ENCODE peak calls at places on chromosomes 3 and 15, in seven cellular contexts. One of them, this sample, is unnamed.

GRCh38 chr3:69143605-69144004 is 21.2 kb upstream of the LMOD3 start:
- DNase-seq in keratinocyte: peak; percentile 36
- DNase-seq in NB4: no peak
- DNase-seq in psoas muscle: no peak
- DNase-seq in brain microvascular endothelial cell: no peak
- DNase-seq in progenitor cell of endocrine pancreas: no peak
- DNase-seq in Peyer's patch: no peak
- DNase-seq in this sample: peak; percentile 75

GRCh38 chr15:81754078-81754477 is 291.7 kb downstream of the MEX3B start:
- DNase-seq in progenitor cell of endocrine pancreas: no peak
- DNase-seq in keratinocyte: no peak
- DNase-seq in brain microvascular endothelial cell: no peak
- DNase-seq in Peyer's patch: no peak
- DNase-seq in NB4: no peak
- DNase-seq in psoas muscle: no peak
- DNase-seq in this sample: no peak

GRCh38 chr15:48565560-48566482 is 79.7 kb downstream of the FBN1 start:
- DNase-seq in brain microvascular endothelial cell: peak; percentile 98
- DNase-seq in progenitor cell of endocrine pancreas: no peak
- DNase-seq in psoas muscle: no peak
- DNase-seq in NB4: no peak
- DNase-seq in Peyer's patch: no peak
- DNase-seq in keratinocyte: no peak
- DNase-seq in this sample: peak; percentile 26

GRCh38 chr3:141052570-141053069 is 1.5 kb downstream of the SPSB4 start:
- DNase-seq in psoas muscle: peak; percentile 75
- DNase-seq in brain microvascular endothelial cell: no peak
- DNase-seq in NB4: no peak
- DNase-seq in progenitor cell of endocrine pancreas: no peak
- DNase-seq in keratinocyte: no peak
- DNase-seq in Peyer's patch: no peak
- DNase-seq in this sample: no peak

GRCh38 chr3:52397676-52398399 is 47.1 kb downstream of the SEMA3G start:
- DNase-seq in progenitor cell of endocrine pancreas: no peak
- DNase-seq in Peyer's patch: no peak
- DNase-seq in NB4: no peak
- DNase-seq in brain microvascular endothelial cell: no peak
- DNase-seq in psoas muscle: peak; percentile 36
- DNase-seq in keratinocyte: no peak
- DNase-seq in this sample: no peak

GRCh38 chr3:73808862-73809509 is 184.2 kb upstream of the PDZRN3 start:
- DNase-seq in keratinocyte: peak; percentile 78
- DNase-seq in psoas muscle: no peak
- DNase-seq in Peyer's patch: no peak
- DNase-seq in NB4: no peak
- DNase-seq in progenitor cell of endocrine pancreas: no peak
- DNase-seq in brain microvascular endothelial cell: no peak
- DNase-seq in this sample: no peak

GRCh38 chr15:26102988-26103387 is 239.9 kb upstream of the ATP10A start:
- DNase-seq in progenitor cell of endocrine pancreas: no peak
- DNase-seq in psoas muscle: no peak
- DNase-seq in NB4: no peak
- DNase-seq in brain microvascular endothelial cell: no peak
- DNase-seq in Peyer's patch: no peak
- DNase-seq in keratinocyte: no peak
- DNase-seq in this sample: no peak

GRCh38 chr15:73366766-73367623 is 1.8 kb downstream of the HCN4 start:
- DNase-seq in NB4: no peak
- DNase-seq in Peyer's patch: no peak
- DNase-seq in psoas muscle: no peak
- DNase-seq in progenitor cell of endocrine pancreas: no peak
- DNase-seq in keratinocyte: no peak
- DNase-seq in brain microvascular endothelial cell: no peak
- DNase-seq in this sample: no peak

GRCh38 chr3:128734523-128735189 is 8.7 kb downstream of the RAB7A start:
- DNase-seq in progenitor cell of endocrine pancreas: no peak
- DNase-seq in psoas muscle: no peak
- DNase-seq in Peyer's patch: no peak
- DNase-seq in keratinocyte: no peak
- DNase-seq in NB4: no peak
- DNase-seq in brain microvascular endothelial cell: no peak
- DNase-seq in this sample: no peak

GRCh38 chr15:72117448-72117697 is 577 bp downstream of the MYO9A start:
- DNase-seq in NB4: peak; percentile 80
- DNase-seq in keratinocyte: peak; percentile 11
- DNase-seq in progenitor cell of endocrine pancreas: peak; percentile 54
- DNase-seq in brain microvascular endothelial cell: peak; percentile 75
- DNase-seq in psoas muscle: peak; percentile 89
- DNase-seq in Peyer's patch: peak; percentile 87
- DNase-seq in this sample: peak; percentile 64

GRCh38 chr3:61073532-61073931 is 177.7 kb downstream of the FHIT start:
- DNase-seq in progenitor cell of endocrine pancreas: no peak
- DNase-seq in Peyer's patch: no peak
- DNase-seq in NB4: no peak
- DNase-seq in keratinocyte: no peak
- DNase-seq in brain microvascular endothelial cell: no peak
- DNase-seq in psoas muscle: no peak
- DNase-seq in this sample: no peak

GRCh38 chr3:39317571-39318169 is 11.8 kb upstream of the CCR8 start:
- DNase-seq in Peyer's patch: no peak
- DNase-seq in brain microvascular endothelial cell: no peak
- DNase-seq in psoas muscle: no peak
- DNase-seq in progenitor cell of endocrine pancreas: no peak
- DNase-seq in keratinocyte: no peak
- DNase-seq in NB4: peak; percentile 87
- DNase-seq in this sample: no peak

GRCh38 chr15:101258238-101259144 is 6.6 kb upstream of the CHSY1 start:
- DNase-seq in progenitor cell of endocrine pancreas: no peak
- DNase-seq in NB4: peak; percentile 83
- DNase-seq in brain microvascular endothelial cell: peak; percentile 66
- DNase-seq in keratinocyte: no peak
- DNase-seq in Peyer's patch: peak; percentile 84
- DNase-seq in psoas muscle: no peak
- DNase-seq in this sample: peak; percentile 48

GRCh38 chr15:70892002-70892911 is at the start of the genes LRRC49 and THAP10:
- DNase-seq in psoas muscle: peak; percentile 93
- DNase-seq in Peyer's patch: peak; percentile 87
- DNase-seq in progenitor cell of endocrine pancreas: peak; percentile 68
- DNase-seq in keratinocyte: peak; percentile 58
- DNase-seq in NB4: peak; percentile 90
- DNase-seq in brain microvascular endothelial cell: peak; percentile 97
- DNase-seq in this sample: peak; percentile 88

GRCh38 chr3:108552267-108553159 is 36.7 kb downstream of the CIP2A start:
- DNase-seq in psoas muscle: no peak
- DNase-seq in NB4: peak; percentile 48
- DNase-seq in Peyer's patch: no peak
- DNase-seq in keratinocyte: no peak
- DNase-seq in progenitor cell of endocrine pancreas: no peak
- DNase-seq in brain microvascular endothelial cell: peak; percentile 19
- DNase-seq in this sample: no peak

GRCh38 chr3:118810499-118811035 is 224.1 kb downstream of the IGSF11 start:
- DNase-seq in brain microvascular endothelial cell: no peak
- DNase-seq in psoas muscle: no peak
- DNase-seq in NB4: no peak
- DNase-seq in keratinocyte: no peak
- DNase-seq in progenitor cell of endocrine pancreas: no peak
- DNase-seq in Peyer's patch: no peak
- DNase-seq in this sample: no peak

GRCh38 chr15:25185791-25186190 is 231.0 kb downstream of the SNRPN start:
- DNase-seq in brain microvascular endothelial cell: no peak
- DNase-seq in progenitor cell of endocrine pancreas: no peak
- DNase-seq in Peyer's patch: no peak
- DNase-seq in psoas muscle: peak; percentile 21
- DNase-seq in keratinocyte: no peak
- DNase-seq in NB4: no peak
- DNase-seq in this sample: no peak

GRCh38 chr15:97078556-97078955 is 748.1 kb downstream of the NR2F2 start:
- DNase-seq in brain microvascular endothelial cell: no peak
- DNase-seq in progenitor cell of endocrine pancreas: no peak
- DNase-seq in NB4: no peak
- DNase-seq in psoas muscle: no peak
- DNase-seq in Peyer's patch: no peak
- DNase-seq in keratinocyte: no peak
- DNase-seq in this sample: no peak

GRCh38 chr15:62828364-62828763 is 214.2 kb upstream of the TPM1 start:
- DNase-seq in psoas muscle: no peak
- DNase-seq in NB4: no peak
- DNase-seq in progenitor cell of endocrine pancreas: no peak
- DNase-seq in Peyer's patch: no peak
- DNase-seq in brain microvascular endothelial cell: no peak
- DNase-seq in keratinocyte: no peak
- DNase-seq in this sample: no peak
- TF ChIP-seq CTCF in psoas muscle: no peak
- TF ChIP-seq CTCF in NB4: no peak
- TF ChIP-seq CTCF in progenitor cell of endocrine pancreas: no peak
- TF ChIP-seq CTCF in Peyer's patch: no peak
- TF ChIP-seq CTCF in brain microvascular endothelial cell: peak; percentile 25
- TF ChIP-seq CTCF in keratinocyte: no peak
- TF ChIP-seq CTCF in this sample: no peak

GRCh38 chr15:40110866-40111550 is 2.3 kb upstream of the BMF start:
- DNase-seq in brain microvascular endothelial cell: no peak
- DNase-seq in NB4: no peak
- DNase-seq in psoas muscle: no peak
- DNase-seq in progenitor cell of endocrine pancreas: no peak
- DNase-seq in keratinocyte: no peak
- DNase-seq in Peyer's patch: no peak
- DNase-seq in this sample: no peak

GRCh38 chr15:40111888-40112287 is 3.2 kb upstream of the BMF start:
- DNase-seq in psoas muscle: no peak
- DNase-seq in brain microvascular endothelial cell: no peak
- DNase-seq in keratinocyte: no peak
- DNase-seq in NB4: no peak
- DNase-seq in progenitor cell of endocrine pancreas: no peak
- DNase-seq in Peyer's patch: no peak
- DNase-seq in this sample: no peak

GRCh38 chr15:40106203-40107161 is 2.2 kb downstream of the BMF start:
- DNase-seq in brain microvascular endothelial cell: no peak
- DNase-seq in keratinocyte: no peak
- DNase-seq in psoas muscle: peak; percentile 77
- DNase-seq in progenitor cell of endocrine pancreas: peak; percentile 49
- DNase-seq in NB4: peak; percentile 95
- DNase-seq in Peyer's patch: peak; percentile 90
- DNase-seq in this sample: peak; percentile 81

GRCh38 chr15:40108061-40108854 is 421 bp downstream of the BMF start:
- DNase-seq in psoas muscle: peak; percentile 93
- DNase-seq in NB4: no peak
- DNase-seq in brain microvascular endothelial cell: no peak
- DNase-seq in keratinocyte: no peak
- DNase-seq in progenitor cell of endocrine pancreas: no peak
- DNase-seq in Peyer's patch: no peak
- DNase-seq in this sample: no peak

GRCh38 chr15:40108855-40109735 is at the start of gene BMF:
- DNase-seq in brain microvascular endothelial cell: peak; percentile 99
- DNase-seq in psoas muscle: peak; percentile 100
- DNase-seq in progenitor cell of endocrine pancreas: peak; percentile 98
- DNase-seq in Peyer's patch: peak; percentile 100
- DNase-seq in keratinocyte: peak; percentile 84
- DNase-seq in NB4: peak; percentile 99
- DNase-seq in this sample: peak; percentile 97
- TF ChIP-seq CTCF in brain microvascular endothelial cell: peak; percentile 59
- TF ChIP-seq CTCF in psoas muscle: no peak
- TF ChIP-seq CTCF in progenitor cell of endocrine pancreas: peak; percentile 52
- TF ChIP-seq CTCF in Peyer's patch: no peak
- TF ChIP-seq CTCF in keratinocyte: peak; percentile 31
- TF ChIP-seq CTCF in NB4: peak; percentile 33
- TF ChIP-seq CTCF in this sample: peak; percentile 58

GRCh38 chr3:147372525-147373027 is 33.8 kb downstream of the ZIC4 start:
- DNase-seq in progenitor cell of endocrine pancreas: no peak
- DNase-seq in brain microvascular endothelial cell: no peak
- DNase-seq in NB4: no peak
- DNase-seq in Peyer's patch: no peak
- DNase-seq in psoas muscle: no peak
- DNase-seq in keratinocyte: no peak
- DNase-seq in this sample: no peak

GRCh38 chr3:147369671-147370123 is 36.6 kb downstream of the ZIC4 start:
- DNase-seq in brain microvascular endothelial cell: no peak
- DNase-seq in progenitor cell of endocrine pancreas: no peak
- DNase-seq in keratinocyte: no peak
- DNase-seq in Peyer's patch: no peak
- DNase-seq in psoas muscle: no peak
- DNase-seq in NB4: no peak
- DNase-seq in this sample: no peak

GRCh38 chr3:147370316-147370715 is 36.0 kb downstream of the ZIC4 start:
- DNase-seq in progenitor cell of endocrine pancreas: no peak
- DNase-seq in brain microvascular endothelial cell: no peak
- DNase-seq in NB4: no peak
- DNase-seq in psoas muscle: no peak
- DNase-seq in Peyer's patch: no peak
- DNase-seq in keratinocyte: no peak
- DNase-seq in this sample: no peak

GRCh38 chr3:147371771-147372340 is 34.5 kb downstream of the ZIC4 start:
- DNase-seq in keratinocyte: no peak
- DNase-seq in Peyer's patch: no peak
- DNase-seq in NB4: no peak
- DNase-seq in psoas muscle: no peak
- DNase-seq in brain microvascular endothelial cell: no peak
- DNase-seq in progenitor cell of endocrine pancreas: no peak
- DNase-seq in this sample: no peak

DNA sequence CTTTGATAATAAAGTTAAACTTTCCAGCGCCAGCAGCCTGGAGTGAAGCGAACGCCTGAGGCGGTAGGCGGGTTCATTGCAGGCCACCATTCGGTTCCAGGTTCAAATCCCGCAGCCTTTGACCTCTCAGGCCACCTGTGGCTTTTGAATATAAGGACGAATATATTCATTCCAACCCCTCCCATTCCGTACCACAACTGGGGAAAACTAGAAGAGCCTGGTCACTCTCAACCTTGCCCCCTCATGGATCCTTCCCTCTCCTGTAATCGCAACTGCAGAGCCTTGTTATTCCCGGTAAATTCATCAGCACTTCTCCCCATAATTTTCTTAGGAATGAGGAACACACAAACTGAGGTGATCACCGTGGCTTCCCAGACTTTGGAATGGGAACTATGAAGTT is 35.2 kb downstream of the ZIC4 start:
- DNase-seq in Peyer's patch: no peak
- DNase-seq in NB4: no peak
- DNase-seq in keratinocyte: no peak
- DNase-seq in psoas muscle: no peak
- DNase-seq in brain microvascular endothelial cell: no peak
- DNase-seq in progenitor cell of endocrine pancreas: no peak
- DNase-seq in this sample: no peak
- TF ChIP-seq CTCF in Peyer's patch: no peak
- TF ChIP-seq CTCF in NB4: no peak
- TF ChIP-seq CTCF in keratinocyte: no peak
- TF ChIP-seq CTCF in psoas muscle: no peak
- TF ChIP-seq CTCF in brain microvascular endothelial cell: no peak
- TF ChIP-seq CTCF in progenitor cell of endocrine pancreas: no peak
- TF ChIP-seq CTCF in this sample: no peak

DNA sequence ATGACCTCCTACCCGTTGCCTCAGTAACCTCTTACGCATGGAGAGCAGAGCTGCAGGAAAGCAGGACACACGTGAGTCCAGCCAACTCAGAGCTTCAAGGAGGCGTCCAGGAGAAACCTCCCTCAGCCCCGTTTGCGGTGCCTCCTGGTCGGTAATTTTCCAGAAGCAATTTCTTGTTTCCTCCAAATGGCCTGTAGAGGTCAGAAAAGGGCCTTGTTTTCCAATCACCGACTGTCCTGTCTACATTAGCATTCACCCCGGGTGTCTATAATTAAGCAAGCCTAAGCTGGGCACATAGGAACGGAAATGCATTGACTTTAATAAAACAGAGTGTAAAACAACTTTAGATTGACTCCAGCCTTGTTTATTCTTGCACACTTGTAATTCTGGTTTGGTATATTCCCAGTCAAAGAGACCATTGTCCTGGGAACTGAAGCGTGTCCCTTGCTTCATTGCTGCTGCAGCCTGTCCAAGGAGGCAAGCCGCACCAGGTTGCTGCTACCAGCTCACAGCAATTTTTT is 836.2 kb downstream of the AGBL1 start:
- DNase-seq in NB4: peak; percentile 69
- DNase-seq in brain microvascular endothelial cell: peak; percentile 37
- DNase-seq in Peyer's patch: no peak
- DNase-seq in progenitor cell of endocrine pancreas: no peak
- DNase-seq in psoas muscle: no peak
- DNase-seq in keratinocyte: no peak
- DNase-seq in this sample: no peak
- TF ChIP-seq CTCF in NB4: peak; percentile 51
- TF ChIP-seq CTCF in brain microvascular endothelial cell: peak; percentile 64
- TF ChIP-seq CTCF in Peyer's patch: no peak
- TF ChIP-seq CTCF in progenitor cell of endocrine pancreas: peak; percentile 71
- TF ChIP-seq CTCF in psoas muscle: peak; percentile 48
- TF ChIP-seq CTCF in keratinocyte: peak; percentile 35
- TF ChIP-seq CTCF in this sample: peak; percentile 52

This sample was measured in PC-9.